ENCODE peak calls at places on chromosome 17, in seven cellular contexts. R, K, T, L, X, E and V are unnamed samples.

GRCh38 chr17:50050431-50051032 is 5.4 kb upstream of the ITGA3 start:
- DNase-seq in R (no peak), K (no peak), T (no peak), L (no peak), X (no peak), E (no peak), V (no peak)

GRCh38 chr17:2899911-2900310 is 103.7 kb downstream of the RAP1GAP2 start:
- DNase-seq in R (peak; percentile 81), K (peak; percentile 67), T (no peak), L (peak; percentile 11), X (no peak), E (no peak), V (no peak)

GRCh38 chr17:48541574-48542113 is 3.3 kb downstream of the HOXB2 start:
- DNase-seq in R (no peak), K (no peak), T (peak; percentile 75), L (peak; percentile 69), X (no peak), E (no peak), V (no peak)

GRCh38 chr17:47850692-47851573 is at the start of gene SP6:
- DNase-seq in R (peak; percentile 92), K (peak; percentile 91), T (peak; percentile 89), L (peak; percentile 51), X (peak; percentile 34), E (peak; percentile 76), V (peak; percentile 84)

GRCh38 chr17:59972778-59973177 is 8.2 kb upstream of the RNFT1 start:
- DNase-seq in R (no peak), K (no peak), T (no peak), L (peak; percentile 9), X (no peak), E (no peak), V (no peak)

GRCh38 chr17:1455291-1455747 is 713 bp downstream of the CRK start:
- DNase-seq in R (peak; percentile 73), K (peak; percentile 62), T (peak; percentile 58), L (peak; percentile 67), X (peak; percentile 61), E (peak; percentile 84), V (peak; percentile 76)

GRCh38 chr17:39229274-39229913 is 3.6 kb upstream of the STAC2 start:
- DNase-seq in R (no peak), K (no peak), T (peak; percentile 52), L (peak; percentile 37), X (peak; percentile 91), E (no peak), V (no peak)

GRCh38 chr17:73770115-73770848 is 126.0 kb upstream of the SDK2 start:
- DNase-seq in R (peak; percentile 92), K (peak; percentile 81), T (no peak), L (peak; percentile 50), X (no peak), E (peak; percentile 85), V (peak; percentile 78)

GRCh38 chr17:9230346-9230745 is 209.0 kb downstream of the NTN1 start:
- DNase-seq in R (no peak), K (no peak), T (no peak), L (peak; percentile 23), X (no peak), E (no peak), V (peak; percentile 11)

GRCh38 chr17:79218825-79219200 is 144.2 kb downstream of the ENGASE start:
- DNase-seq in R (no peak), K (no peak), T (no peak), L (no peak), X (no peak), E (no peak), V (no peak)

GRCh38 chr17:72609501-72609900 is 483.0 kb downstream of the SLC39A11 start:
- DNase-seq in R (peak; percentile 60), K (peak; percentile 42), T (no peak), L (peak; percentile 38), X (no peak), E (peak; percentile 80), V (no peak)

GRCh38 chr17:75067856-75068255 is 19.9 kb upstream of the SLC16A5 start:
- DNase-seq in R (no peak), K (no peak), T (no peak), L (no peak), X (peak; percentile 72), E (no peak), V (no peak)

GRCh38 chr17:33140413-33141099 is 148.9 kb downstream of the SPACA3 start:
- DNase-seq in R (no peak), K (no peak), T (no peak), L (no peak), X (no peak), E (no peak), V (no peak)

GRCh38 chr17:9959377-9959981 is 54.4 kb upstream of the RCVRN start:
- DNase-seq in R (no peak), K (no peak), T (peak; percentile 38), L (peak; percentile 49), X (peak; percentile 71), E (peak; percentile 74), V (no peak)

GRCh38 chr17:34443832-34444469 is 80.9 kb upstream of the CCL1 start:
- DNase-seq in R (no peak), K (no peak), T (peak; percentile 45), L (no peak), X (peak; percentile 45), E (peak; percentile 43), V (no peak)

GRCh38 chr17:10149573-10150399 is 48.6 kb downstream of the GAS7 start:
- DNase-seq in R (no peak), K (no peak), T (peak; percentile 10), L (peak; percentile 86), X (peak; percentile 96), E (peak; percentile 35), V (no peak)

GRCh38 chr17:79789943-79790804 is 6.7 kb downstream of the CBX8 start:
- DNase-seq in R (peak; percentile 50), K (no peak), T (peak; percentile 87), L (no peak), X (peak; percentile 70), E (peak; percentile 58), V (peak; percentile 64)

GRCh38 chr17:46143827-46144236 is 49.4 kb downstream of the KANSL1 start:
- DNase-seq in R (no peak), K (no peak), T (no peak), L (no peak), X (no peak), E (no peak), V (no peak)

GRCh38 chr17:77570565-77570898 is 388.0 kb upstream of the TNRC6C start:
- DNase-seq in R (no peak), K (no peak), T (no peak), L (no peak), X (no peak), E (no peak), V (no peak)

GRCh38 chr17:28547623-28548416 is 4.6 kb downstream of the UNC119 start:
- DNase-seq in R (peak; percentile 76), K (peak; percentile 83), T (peak; percentile 64), L (peak; percentile 50), X (peak; percentile 82), E (peak; percentile 87), V (peak; percentile 83)

GRCh38 chr17:35586569-35587073 is 501 bp upstream of the AP2B1 start:
- DNase-seq in R (no peak), K (no peak), T (no peak), L (no peak), X (no peak), E (no peak), V (no peak)

GRCh38 chr17:35588196-35588920 is 1.2 kb downstream of the AP2B1 start:
- DNase-seq in R (no peak), K (no peak), T (peak; percentile 49), L (peak; percentile 79), X (peak; percentile 45), E (peak; percentile 93), V (no peak)

GRCh38 chr17:35590249-35590824 is 3.2 kb downstream of the AP2B1 start:
- DNase-seq in R (no peak), K (no peak), T (no peak), L (no peak), X (no peak), E (no peak), V (no peak)

DNA sequence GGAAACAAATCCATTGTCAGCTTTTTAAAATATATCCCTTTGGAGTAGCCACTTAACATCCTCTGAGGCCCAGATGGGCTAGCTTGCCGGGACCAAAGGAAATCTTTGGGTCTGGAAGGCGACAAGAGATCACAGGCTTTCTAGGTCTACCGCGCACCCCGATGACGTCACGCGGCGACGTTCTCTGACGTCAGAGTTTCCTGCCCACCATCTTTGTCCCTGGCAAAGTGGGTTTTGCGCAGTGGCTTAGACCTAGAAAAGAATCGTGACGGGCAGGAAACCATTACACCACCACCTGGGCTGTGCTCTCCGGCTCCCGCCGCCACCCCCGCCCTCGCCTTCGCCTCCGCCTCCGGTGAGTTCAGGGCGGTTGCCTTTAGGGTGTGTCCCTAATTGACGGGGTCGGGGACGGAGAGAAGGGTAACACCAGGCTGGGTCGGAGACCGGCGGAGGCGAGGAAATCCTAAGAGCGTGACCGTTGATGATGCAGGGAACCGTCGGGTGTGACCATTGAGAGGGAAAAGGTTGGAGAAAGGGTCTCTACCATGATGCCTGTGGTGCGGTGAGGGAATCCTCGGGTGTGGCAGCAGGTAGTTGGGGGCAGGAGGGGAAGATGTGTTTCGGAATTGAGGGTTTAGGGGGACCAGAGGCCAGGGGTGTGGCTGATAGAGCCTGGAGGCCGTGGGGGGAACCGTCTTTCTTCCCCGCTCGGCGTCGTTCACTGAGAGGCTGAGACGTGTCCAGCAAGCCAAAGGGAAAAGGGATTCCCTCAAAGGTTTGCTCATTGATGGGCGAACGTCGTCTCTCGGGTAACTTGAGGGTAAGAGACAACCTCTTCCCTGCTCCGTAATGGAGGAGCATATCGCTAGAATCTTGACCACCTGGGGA is at the start of gene AP2B1:
- DNase-seq in R (peak; percentile 92), K (peak; percentile 94), T (peak; percentile 90), L (peak; percentile 96), X (peak; percentile 98), E (peak; percentile 99), V (peak; percentile 90)
- TF ChIP-seq POLR2A in R (peak; percentile 83), K (peak; percentile 55), T (peak; percentile 92), L (peak; percentile 87), X (peak; percentile 73), E (peak; percentile 76), V (peak; percentile 51)

DNA sequence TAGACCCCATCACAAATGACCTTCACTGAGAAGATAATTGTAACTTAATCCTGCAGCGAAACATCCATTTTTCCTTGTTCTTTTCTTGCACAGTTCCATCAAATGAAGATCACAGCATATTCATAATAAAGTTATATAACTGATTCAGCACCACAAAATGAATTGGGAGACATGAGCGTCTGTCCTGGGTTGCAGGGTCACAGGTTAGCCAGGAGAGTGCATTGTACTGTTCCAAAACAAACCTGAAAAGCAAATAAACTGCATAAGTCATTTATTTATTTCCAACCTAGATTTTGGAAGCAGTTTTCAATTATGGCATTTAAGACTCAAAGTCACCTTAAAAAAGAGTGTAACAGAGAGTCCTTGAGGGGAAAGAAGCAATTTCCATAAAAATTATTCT is 18.6 kb upstream of the INTS2 start:
- DNase-seq in R (no peak), K (no peak), T (no peak), L (no peak), X (no peak), E (no peak), V (peak; percentile 60)
- TF ChIP-seq CTCF in R (no peak), K (no peak), T (no peak), L (no peak), X (no peak), E (no peak), V (peak; percentile 35)

GRCh38 chr17:64498308-64499203 is 1.7 kb upstream of the POLG2 start:
- DNase-seq in R (no peak), K (no peak), T (no peak), L (no peak), X (peak; percentile 8), E (no peak), V (no peak)
- TF ChIP-seq POLR2A in R (no peak), K (no peak), T (peak; percentile 76), L (no peak), X (no peak), E (no peak), V (peak; percentile 11)

DNA sequence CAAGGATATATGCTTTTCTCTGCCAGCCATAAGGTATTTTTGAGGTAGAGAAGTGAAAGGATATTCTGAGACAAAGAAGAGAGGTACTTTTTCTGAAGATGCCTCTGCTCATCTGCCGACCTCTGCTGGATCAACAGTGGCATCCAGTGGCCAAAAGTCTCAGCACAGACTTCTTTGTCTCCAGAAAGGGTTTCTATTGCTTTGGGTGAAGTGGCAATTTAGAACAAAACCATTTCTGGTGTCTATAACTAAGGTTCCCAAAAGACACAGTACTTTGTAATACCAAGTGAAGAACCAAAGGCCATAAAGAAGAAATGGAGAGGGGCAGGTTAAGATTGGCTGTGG is 155.2 kb upstream of the C17orf78 start:
- DNase-seq in R (no peak), K (no peak), T (no peak), L (peak; percentile 54), X (peak; percentile 23), E (peak; percentile 38), V (no peak)
- TF ChIP-seq CTCF in R (no peak), K (peak; percentile 14), T (peak; percentile 43), L (peak; percentile 67), X (peak; percentile 21), E (peak; percentile 53), V (peak; percentile 39)